ENCODE peak calls at places on chromosomes 12 and 14, in seven cellular contexts. One of them, this sample, is unnamed.

GRCh38 chr14:62179367-62180018 is 417.3 kb downstream of the SNAPC1 start:
- DNase-seq in suprapubic skin: no peak
- DNase-seq in kidney: no peak
- DNase-seq in HCT116: peak; percentile 13
- DNase-seq in stomach: peak; percentile 54
- DNase-seq in A549: peak; percentile 26
- DNase-seq in fibroblast of mammary gland: peak; percentile 91
- DNase-seq in this sample: peak; percentile 30

GRCh38 chr14:54610051-54610977 is 43.4 kb downstream of the SAMD4A start:
- DNase-seq in A549: no peak
- DNase-seq in stomach: no peak
- DNase-seq in HCT116: no peak
- DNase-seq in suprapubic skin: no peak
- DNase-seq in kidney: no peak
- DNase-seq in fibroblast of mammary gland: peak; percentile 57
- DNase-seq in this sample: no peak

GRCh38 chr12:123713398-123714301 is 1.5 kb downstream of the ATP6V0A2 start:
- DNase-seq in HCT116: no peak
- DNase-seq in kidney: no peak
- DNase-seq in fibroblast of mammary gland: peak; percentile 17
- DNase-seq in suprapubic skin: no peak
- DNase-seq in A549: no peak
- DNase-seq in stomach: peak; percentile 37
- DNase-seq in this sample: peak; percentile 47

GRCh38 chr12:4604684-4605193 is 42.7 kb downstream of the DYRK4 start:
- DNase-seq in stomach: peak; percentile 84
- DNase-seq in kidney: peak; percentile 85
- DNase-seq in A549: peak; percentile 80
- DNase-seq in fibroblast of mammary gland: peak; percentile 90
- DNase-seq in suprapubic skin: peak; percentile 82
- DNase-seq in HCT116: peak; percentile 81
- DNase-seq in this sample: peak; percentile 74

GRCh38 chr14:81384900-81385299 is 15.2 kb downstream of the STON2 start:
- DNase-seq in HCT116: no peak
- DNase-seq in fibroblast of mammary gland: peak; percentile 51
- DNase-seq in A549: no peak
- DNase-seq in suprapubic skin: no peak
- DNase-seq in kidney: no peak
- DNase-seq in stomach: no peak
- DNase-seq in this sample: no peak

GRCh38 chr12:104275689-104276088 is 27.9 kb upstream of the EID3 start:
- DNase-seq in stomach: no peak
- DNase-seq in A549: no peak
- DNase-seq in kidney: no peak
- DNase-seq in fibroblast of mammary gland: no peak
- DNase-seq in suprapubic skin: no peak
- DNase-seq in HCT116: no peak
- DNase-seq in this sample: no peak

GRCh38 chr12:56220611-56221232 is 1.0 kb downstream of the RNF41 start:
- DNase-seq in kidney: no peak
- DNase-seq in HCT116: no peak
- DNase-seq in fibroblast of mammary gland: peak; percentile 42
- DNase-seq in stomach: no peak
- DNase-seq in A549: no peak
- DNase-seq in suprapubic skin: no peak
- DNase-seq in this sample: peak; percentile 27

GRCh38 chr12:66092559-66093269 is 37.8 kb downstream of the LLPH start:
- DNase-seq in stomach: no peak
- DNase-seq in kidney: no peak
- DNase-seq in fibroblast of mammary gland: peak; percentile 47
- DNase-seq in HCT116: no peak
- DNase-seq in suprapubic skin: no peak
- DNase-seq in A549: no peak
- DNase-seq in this sample: no peak

GRCh38 chr12:78778339-78778738 is 86.2 kb upstream of the SYT1 start:
- DNase-seq in A549: no peak
- DNase-seq in fibroblast of mammary gland: peak; percentile 43
- DNase-seq in kidney: no peak
- DNase-seq in suprapubic skin: no peak
- DNase-seq in HCT116: no peak
- DNase-seq in stomach: no peak
- DNase-seq in this sample: no peak

GRCh38 chr14:24965934-24966593 is 83.9 kb downstream of the STXBP6 start:
- DNase-seq in stomach: peak; percentile 37
- DNase-seq in kidney: no peak
- DNase-seq in HCT116: no peak
- DNase-seq in fibroblast of mammary gland: peak; percentile 75
- DNase-seq in A549: no peak
- DNase-seq in suprapubic skin: peak; percentile 67
- DNase-seq in this sample: no peak

GRCh38 chr14:88668448-88669116 is 105.7 kb downstream of the ZC3H14 start:
- DNase-seq in suprapubic skin: no peak
- DNase-seq in stomach: no peak
- DNase-seq in A549: no peak
- DNase-seq in HCT116: no peak
- DNase-seq in kidney: no peak
- DNase-seq in fibroblast of mammary gland: no peak
- DNase-seq in this sample: no peak

GRCh38 chr12:50355365-50355764 is 41.0 kb downstream of the FAM186A start:
- DNase-seq in A549: no peak
- DNase-seq in stomach: no peak
- DNase-seq in suprapubic skin: no peak
- DNase-seq in fibroblast of mammary gland: no peak
- DNase-seq in HCT116: no peak
- DNase-seq in kidney: no peak
- DNase-seq in this sample: no peak

GRCh38 chr14:92819011-92819410 is 24.9 kb downstream of the GOLGA5 start:
- DNase-seq in HCT116: no peak
- DNase-seq in kidney: no peak
- DNase-seq in suprapubic skin: no peak
- DNase-seq in A549: no peak
- DNase-seq in stomach: no peak
- DNase-seq in fibroblast of mammary gland: no peak
- DNase-seq in this sample: no peak

GRCh38 chr14:23326491-23327332 is 5.5 kb downstream of the PABPN1 start:
- DNase-seq in fibroblast of mammary gland: no peak
- DNase-seq in suprapubic skin: no peak
- DNase-seq in HCT116: no peak
- DNase-seq in A549: no peak
- DNase-seq in kidney: no peak
- DNase-seq in stomach: no peak
- DNase-seq in this sample: no peak

GRCh38 chr12:58893421-58893986 is 26.8 kb downstream of the LRIG3 start:
- DNase-seq in fibroblast of mammary gland: peak; percentile 70
- DNase-seq in A549: no peak
- DNase-seq in kidney: no peak
- DNase-seq in suprapubic skin: no peak
- DNase-seq in stomach: no peak
- DNase-seq in HCT116: no peak
- DNase-seq in this sample: no peak

GRCh38 chr12:64608901-64609542 is 1.3 kb upstream of the RASSF3 start:
- DNase-seq in HCT116: peak; percentile 81
- DNase-seq in A549: peak; percentile 87
- DNase-seq in kidney: no peak
- DNase-seq in fibroblast of mammary gland: peak; percentile 67
- DNase-seq in suprapubic skin: no peak
- DNase-seq in stomach: no peak
- DNase-seq in this sample: no peak

GRCh38 chr12:106416273-106416672 is 58.7 kb downstream of the POLR3B start:
- DNase-seq in suprapubic skin: no peak
- DNase-seq in A549: no peak
- DNase-seq in fibroblast of mammary gland: no peak
- DNase-seq in HCT116: no peak
- DNase-seq in kidney: no peak
- DNase-seq in stomach: no peak
- DNase-seq in this sample: no peak

GRCh38 chr14:93824518-93825234 is 36.4 kb upstream of the PRIMA1 start:
- DNase-seq in A549: peak; percentile 36
- DNase-seq in kidney: no peak
- DNase-seq in suprapubic skin: no peak
- DNase-seq in fibroblast of mammary gland: no peak
- DNase-seq in stomach: no peak
- DNase-seq in HCT116: no peak
- DNase-seq in this sample: no peak

GRCh38 chr14:24317141-24317927 is 6.0 kb downstream of the LTB4R start:
- DNase-seq in HCT116: no peak
- DNase-seq in fibroblast of mammary gland: peak; percentile 61
- DNase-seq in A549: no peak
- DNase-seq in kidney: no peak
- DNase-seq in stomach: no peak
- DNase-seq in suprapubic skin: no peak
- DNase-seq in this sample: no peak

GRCh38 chr12:68565391-68565903 is 45.3 kb upstream of the RAP1B start:
- DNase-seq in kidney: no peak
- DNase-seq in fibroblast of mammary gland: peak; percentile 90
- DNase-seq in stomach: no peak
- DNase-seq in suprapubic skin: no peak
- DNase-seq in HCT116: no peak
- DNase-seq in A549: no peak
- DNase-seq in this sample: no peak

GRCh38 chr14:96599076-96599475 is 96.9 kb downstream of the PAPOLA start:
- DNase-seq in fibroblast of mammary gland: no peak
- DNase-seq in suprapubic skin: no peak
- DNase-seq in kidney: peak; percentile 55
- DNase-seq in A549: no peak
- DNase-seq in HCT116: no peak
- DNase-seq in stomach: no peak
- DNase-seq in this sample: no peak

GRCh38 chr12:3122841-3123678 is 45.9 kb downstream of the TSPAN9 start:
- DNase-seq in HCT116: no peak
- DNase-seq in A549: no peak
- DNase-seq in suprapubic skin: peak; percentile 74
- DNase-seq in fibroblast of mammary gland: peak; percentile 81
- DNase-seq in kidney: no peak
- DNase-seq in stomach: no peak
- DNase-seq in this sample: no peak
- TF ChIP-seq CTCF in HCT116: no peak
- TF ChIP-seq CTCF in A549: no peak
- TF ChIP-seq CTCF in suprapubic skin: no peak
- TF ChIP-seq CTCF in fibroblast of mammary gland: peak; percentile 29
- TF ChIP-seq CTCF in kidney: no peak
- TF ChIP-seq CTCF in stomach: no peak
- TF ChIP-seq CTCF in this sample: no peak

GRCh38 chr12:121626853-121627623 is 708 bp downstream of the ORAI1 start:
- DNase-seq in suprapubic skin: peak; percentile 83
- DNase-seq in HCT116: no peak
- DNase-seq in stomach: peak; percentile 58
- DNase-seq in kidney: peak; percentile 91
- DNase-seq in A549: peak; percentile 68
- DNase-seq in fibroblast of mammary gland: peak; percentile 54
- DNase-seq in this sample: peak; percentile 59
- TF ChIP-seq CTCF in suprapubic skin: no peak
- TF ChIP-seq CTCF in HCT116: no peak
- TF ChIP-seq CTCF in stomach: no peak
- TF ChIP-seq CTCF in kidney: no peak
- TF ChIP-seq CTCF in A549: peak; percentile 1
- TF ChIP-seq CTCF in fibroblast of mammary gland: no peak
- TF ChIP-seq CTCF in this sample: peak; percentile 3

DNA sequence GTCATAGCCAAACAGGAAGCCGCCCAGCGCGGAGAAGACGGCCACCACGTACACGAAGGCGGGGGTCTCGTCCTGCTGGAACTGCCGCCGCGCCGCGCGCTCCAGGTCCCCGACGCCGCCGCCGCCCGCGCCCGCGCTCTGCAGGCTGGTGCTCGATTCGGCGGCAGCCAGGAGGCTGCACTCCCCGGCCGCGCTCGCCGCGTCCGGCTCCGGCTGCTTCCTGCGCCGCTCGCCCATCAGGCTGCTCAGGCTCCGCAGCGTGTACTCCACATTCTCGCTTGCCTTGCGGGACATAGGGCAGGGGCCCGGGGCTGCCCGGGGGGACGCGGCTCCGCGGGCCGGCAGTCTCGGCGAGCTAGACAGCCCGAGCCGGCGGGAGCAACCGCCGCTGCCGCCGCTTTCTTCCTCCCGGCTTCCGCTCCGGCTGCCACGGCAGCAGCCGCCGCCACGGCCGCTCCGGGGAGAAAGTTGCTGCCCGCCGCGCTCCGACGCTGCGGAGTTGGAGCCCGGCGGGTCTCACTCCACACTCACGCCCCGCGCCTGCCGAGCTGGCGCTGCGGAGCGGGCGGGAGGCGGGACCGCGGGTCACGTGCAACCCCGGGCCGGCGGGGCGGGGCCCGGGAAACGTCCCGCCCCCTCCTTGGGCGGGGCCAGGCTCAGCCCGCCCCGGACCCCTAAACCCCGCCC is at the start of gene SLC2A13:
- DNase-seq in A549: peak; percentile 69
- DNase-seq in suprapubic skin: peak; percentile 76
- DNase-seq in fibroblast of mammary gland: peak; percentile 53
- DNase-seq in HCT116: peak; percentile 18
- DNase-seq in stomach: peak; percentile 82
- DNase-seq in kidney: peak; percentile 92
- DNase-seq in this sample: no peak
- TF ChIP-seq CTCF in A549: no peak
- TF ChIP-seq CTCF in suprapubic skin: no peak
- TF ChIP-seq CTCF in fibroblast of mammary gland: no peak
- TF ChIP-seq CTCF in HCT116: no peak
- TF ChIP-seq CTCF in stomach: no peak
- TF ChIP-seq CTCF in kidney: no peak
- TF ChIP-seq CTCF in this sample: no peak

GRCh38 chr12:7937867-7938506 is 2.0 kb upstream of the SLC2A3 start:
- DNase-seq in fibroblast of mammary gland: peak; percentile 52
- DNase-seq in A549: peak; percentile 55
- DNase-seq in kidney: no peak
- DNase-seq in suprapubic skin: no peak
- DNase-seq in stomach: no peak
- DNase-seq in HCT116: no peak
- DNase-seq in this sample: no peak
- TF ChIP-seq CTCF in fibroblast of mammary gland: no peak
- TF ChIP-seq CTCF in A549: peak; percentile 10
- TF ChIP-seq CTCF in kidney: peak; percentile 6
- TF ChIP-seq CTCF in suprapubic skin: no peak
- TF ChIP-seq CTCF in stomach: no peak
- TF ChIP-seq CTCF in HCT116: peak; percentile 53
- TF ChIP-seq CTCF in this sample: no peak

This sample was measured in GM12864.